ENCODE peak calls at places on chromosomes 12 and 14, in nine cellular contexts. D is COR-L47; M is foreskin keratinocyte; Y is activated CD4-positive, alpha-beta T cell treated with anti-CD3 and anti-CD28 coated beads for 24 hours; N is NCI-H2107; H is glutamatergic neuron; G is stimulated activated CD8-positive, alpha-beta memory T cell treated with anti-CD3 and anti-CD28 coated beads, Interleukin-7, amount 100 ng/mL, for 24 hours; U is astrocyte of the spinal cord; P is naive B cell. J is an unnamed sample.

GRCh38 chr12:89568484-89568883 is 42.6 kb upstream of the POC1B start:
- DNase-seq in P (no peak), G (no peak), H (no peak), D (no peak), N (no peak), M (peak; percentile 25), Y (no peak), U (no peak), J (no peak)

GRCh38 chr12:40075458-40075857 is 30.4 kb downstream of the SLC2A13 start:
- DNase-seq in D (no peak), G (no peak), P (no peak), Y (no peak), H (no peak), N (no peak), U (no peak), M (no peak), J (no peak)

GRCh38 chr12:100375023-100375737 is 18.3 kb downstream of the SLC17A8 start:
- DNase-seq in M (no peak), U (peak; percentile 72), H (peak; percentile 24), D (peak; percentile 39), N (peak; percentile 20), G (no peak), Y (no peak), P (no peak), J (no peak)

GRCh38 chr12:123115409-123116111 is 35.3 kb downstream of the PITPNM2 start:
- DNase-seq in M (peak; percentile 81), D (no peak), P (peak; percentile 85), U (peak; percentile 91), G (no peak), H (no peak), N (no peak), Y (no peak), J (no peak)

GRCh38 chr12:12482959-12483358 is 79.7 kb downstream of the DUSP16 start:
- DNase-seq in M (no peak), N (peak; percentile 17), D (no peak), G (no peak), H (no peak), U (no peak), P (peak; percentile 3), Y (no peak), J (no peak)

GRCh38 chr12:12586879-12587675 is 24.4 kb upstream of the DUSP16 start:
- DNase-seq in H (no peak), U (no peak), Y (no peak), G (no peak), D (no peak), P (no peak), N (no peak), M (peak; percentile 61), J (peak; percentile 3)

GRCh38 chr12:3644103-3644502 is 108.8 kb downstream of the CRACR2A start:
- DNase-seq in H (no peak), N (no peak), P (no peak), D (no peak), M (no peak), Y (no peak), U (no peak), G (no peak), J (peak; percentile 41)

GRCh38 chr14:103207404-103208072 is 84.3 kb downstream of the TNFAIP2 start:
- DNase-seq in M (no peak), G (no peak), D (no peak), H (no peak), U (no peak), N (no peak), P (no peak), Y (no peak), J (peak; percentile 58)

GRCh38 chr14:32417956-32418552 is 89.0 kb downstream of the AKAP6 start:
- DNase-seq in H (no peak), Y (no peak), D (no peak), U (peak; percentile 57), M (peak; percentile 54), P (no peak), G (no peak), N (no peak), J (no peak)

GRCh38 chr12:113162102-113163029 is 12.8 kb downstream of the CFAP73 start:
- DNase-seq in P (no peak), Y (no peak), N (no peak), U (peak; percentile 52), D (no peak), H (peak; percentile 72), G (no peak), M (no peak), J (no peak)

GRCh38 chr14:69891422-69891821 is 12.2 kb downstream of the SMOC1 start:
- DNase-seq in H (no peak), U (no peak), G (no peak), N (no peak), M (no peak), Y (no peak), P (no peak), D (no peak), J (no peak)

GRCh38 chr14:71855399-71856036 is 76.7 kb upstream of the RGS6 start:
- DNase-seq in N (peak; percentile 81), H (peak; percentile 88), U (peak; percentile 69), P (peak; percentile 9), Y (peak; percentile 68), D (peak; percentile 50), M (no peak), G (peak; percentile 32), J (peak; percentile 0)

GRCh38 chr12:41980390-41980789 is 164.3 kb downstream of the GXYLT1 start:
- DNase-seq in H (no peak), N (no peak), Y (no peak), D (no peak), G (no peak), M (no peak), P (no peak), U (no peak), J (no peak)

GRCh38 chr12:464484-465267 is 4.9 kb downstream of the B4GALNT3 start:
- DNase-seq in N (no peak), G (no peak), P (no peak), M (no peak), D (no peak), H (no peak), Y (no peak), U (no peak), J (no peak)

GRCh38 chr12:70691018-70691672 is 53.9 kb upstream of the PTPRB start:
- DNase-seq in M (no peak), P (no peak), H (no peak), Y (no peak), D (no peak), G (no peak), N (no peak), U (peak; percentile 34), J (no peak)

GRCh38 chr12:39931857-39932256 is 174.0 kb downstream of the SLC2A13 start:
- DNase-seq in M (no peak), G (no peak), Y (no peak), D (no peak), U (no peak), H (no peak), P (no peak), N (no peak), J (no peak)

GRCh38 chr12:49582201-49582600 is 14.3 kb upstream of the MCRS1 start:
- DNase-seq in G (no peak), D (no peak), U (no peak), Y (no peak), H (no peak), N (no peak), P (no peak), M (no peak), J (no peak)

GRCh38 chr12:108424026-108424425 is 84.9 kb upstream of the CMKLR1 start:
- DNase-seq in Y (no peak), D (no peak), P (no peak), G (no peak), U (no peak), H (no peak), M (no peak), N (no peak), J (no peak)

GRCh38 chr12:26290560-26290959 is 95.2 kb downstream of the SSPN start:
- DNase-seq in H (no peak), Y (no peak), M (no peak), D (no peak), N (no peak), G (no peak), P (no peak), U (no peak), J (no peak)

GRCh38 chr14:101707285-101707842 is 54.1 kb upstream of the PPP2R5C start:
- DNase-seq in H (peak; percentile 40), N (peak; percentile 83), P (peak; percentile 76), U (peak; percentile 83), G (no peak), M (peak; percentile 41), Y (no peak), D (peak; percentile 79), J (peak; percentile 69)

GRCh38 chr12:49974231-49974675 is 1.5 kb downstream of the AQP6 start:
- DNase-seq in Y (no peak), P (no peak), D (no peak), M (no peak), H (peak; percentile 77), N (no peak), U (peak; percentile 61), G (no peak), J (peak; percentile 59)

GRCh38 chr12:57215668-57216013 is 953 bp upstream of the NXPH4 start:
- DNase-seq in U (no peak), D (no peak), H (no peak), G (no peak), Y (no peak), P (peak; percentile 58), N (no peak), M (no peak), J (no peak)

GRCh38 chr14:21100931-21101330 is at the start of gene TMEM253:
- DNase-seq in U (no peak), D (no peak), Y (no peak), N (no peak), G (no peak), M (no peak), P (no peak), H (no peak), J (no peak)

GRCh38 chr12:58919271-58920101 is 818 bp downstream of the LRIG3 start:
- DNase-seq in D (peak; percentile 29), P (no peak), Y (no peak), N (no peak), G (no peak), H (no peak), U (peak; percentile 61), M (no peak), J (peak; percentile 40)

GRCh38 chr12:92828565-92828964 is 100.5 kb downstream of the EEA1 start:
- DNase-seq in H (no peak), N (no peak), U (no peak), Y (no peak), G (no peak), D (no peak), M (no peak), P (no peak), J (no peak)

GRCh38 chr14:61585598-61586538 is 109.4 kb upstream of the HIF1A start:
- DNase-seq in H (no peak), N (no peak), Y (no peak), G (no peak), P (no peak), D (no peak), M (no peak), U (peak; percentile 91), J (no peak)

GRCh38 chr12:52799498-52800211 is 3.7 kb upstream of the KRT3 start:
- DNase-seq in G (no peak), N (no peak), D (no peak), M (no peak), U (no peak), Y (no peak), P (no peak), H (no peak), J (no peak)

GRCh38 chr12:122519418-122519817 is 7.3 kb downstream of the RSRC2 start:
- DNase-seq in D (no peak), Y (no peak), M (no peak), G (no peak), N (no peak), U (no peak), P (no peak), H (no peak), J (no peak)

GRCh38 chr12:60441577-60441976 is 845.7 kb downstream of the SLC16A7 start:
- DNase-seq in M (no peak), H (no peak), P (no peak), N (no peak), D (no peak), U (no peak), Y (no peak), G (no peak), J (no peak)

J was measured in NCI-H526.